ENCODE peak calls at places on chromosomes 6 and 20, in six cellular contexts. G, Q, R, Z, W and H are unnamed samples.

GRCh38 chr6:4586469-4586859 is 189.7 kb upstream of the CDYL start:
- DNase-seq in R (no peak), W (no peak), G (no peak), Z (no peak), Q (no peak), H (no peak)

GRCh38 chr6:166621114-166621540 is 5.9 kb downstream of the RPS6KA2 start:
- DNase-seq in G (no peak), Q (no peak), Z (no peak), W (no peak), R (no peak), H (no peak)

GRCh38 chr6:25197116-25197515 is 82.1 kb upstream of the CARMIL1 start:
- DNase-seq in W (no peak), Q (no peak), Z (no peak), G (no peak), R (no peak), H (no peak)

GRCh38 chr20:46438156-46438750 is 31.8 kb upstream of the ELMO2 start:
- DNase-seq in G (no peak), Q (peak; percentile 32), Z (no peak), R (peak; percentile 15), W (peak; percentile 27), H (peak; percentile 37)

GRCh38 chr6:113558966-113559365 is 298.2 kb upstream of the MARCKS start:
- DNase-seq in W (no peak), R (no peak), Z (no peak), Q (peak; percentile 65), G (no peak), H (peak; percentile 58)

GRCh38 chr6:66985816-66986215 is 1278.8 kb upstream of the EYS start:
- DNase-seq in W (no peak), G (no peak), Z (no peak), Q (no peak), R (no peak), H (no peak)

GRCh38 chr6:21214738-21215448 is 378.7 kb upstream of the SOX4 start:
- DNase-seq in W (no peak), Q (no peak), R (no peak), Z (no peak), G (no peak), H (no peak)

GRCh38 chr20:17505664-17506517 is 25.3 kb downstream of the BFSP1 start:
- DNase-seq in R (no peak), W (no peak), Q (peak; percentile 71), Z (no peak), G (no peak), H (no peak)

GRCh38 chr20:25750765-25751696 is 54.4 kb upstream of the ZNF337 start:
- DNase-seq in R (no peak), Z (peak; percentile 18), Q (peak; percentile 28), W (peak; percentile 67), G (peak; percentile 86), H (peak; percentile 68)

GRCh38 chr6:170158296-170159039 is 132.4 kb downstream of the DLL1 start:
- DNase-seq in Q (no peak), R (no peak), Z (no peak), W (no peak), G (peak; percentile 66), H (no peak)

GRCh38 chr20:32067234-32067821 is 15.3 kb downstream of the HCK start:
- DNase-seq in R (no peak), Z (no peak), Q (peak; percentile 89), G (no peak), W (no peak), H (peak; percentile 49)

GRCh38 chr6:106511274-106512047 is 117.8 kb downstream of the RTN4IP1 start:
- DNase-seq in G (peak; percentile 91), W (peak; percentile 36), Q (no peak), Z (no peak), R (peak; percentile 26), H (peak; percentile 44)
- H3K4me1 ChIP-seq in G (peaks cover 63% of the 10 kb centered on the region), W (peaks cover 7% of the 10 kb centered on the region), Q (peaks cover 7% of the 10 kb centered on the region), Z (peaks cover 2% of the 10 kb centered on the region), R (no peaks in the 10 kb centered on the region), H (peaks cover 9% of the 10 kb centered on the region)

GRCh38 chr6:133240511-133241087 is 558 bp upstream of the EYA4 start:
- DNase-seq in Q (peak; percentile 75), W (no peak), Z (no peak), G (no peak), R (peak; percentile 54), H (peak; percentile 46)

GRCh38 chr6:133241901-133242760 is 974 bp downstream of the EYA4 start:
- DNase-seq in R (peak; percentile 46), Q (peak; percentile 66), G (peak; percentile 68), Z (no peak), W (no peak), H (peak; percentile 43)

GRCh38 chr6:133243723-133244122 is 2.6 kb downstream of the EYA4 start:
- DNase-seq in R (no peak), Z (no peak), G (no peak), Q (no peak), W (no peak), H (no peak)

GRCh38 chr6:133242761-133243590 is 1.8 kb downstream of the EYA4 start:
- DNase-seq in Q (peak; percentile 26), G (no peak), Z (no peak), W (no peak), R (peak; percentile 35), H (peak; percentile 5)

DNA sequence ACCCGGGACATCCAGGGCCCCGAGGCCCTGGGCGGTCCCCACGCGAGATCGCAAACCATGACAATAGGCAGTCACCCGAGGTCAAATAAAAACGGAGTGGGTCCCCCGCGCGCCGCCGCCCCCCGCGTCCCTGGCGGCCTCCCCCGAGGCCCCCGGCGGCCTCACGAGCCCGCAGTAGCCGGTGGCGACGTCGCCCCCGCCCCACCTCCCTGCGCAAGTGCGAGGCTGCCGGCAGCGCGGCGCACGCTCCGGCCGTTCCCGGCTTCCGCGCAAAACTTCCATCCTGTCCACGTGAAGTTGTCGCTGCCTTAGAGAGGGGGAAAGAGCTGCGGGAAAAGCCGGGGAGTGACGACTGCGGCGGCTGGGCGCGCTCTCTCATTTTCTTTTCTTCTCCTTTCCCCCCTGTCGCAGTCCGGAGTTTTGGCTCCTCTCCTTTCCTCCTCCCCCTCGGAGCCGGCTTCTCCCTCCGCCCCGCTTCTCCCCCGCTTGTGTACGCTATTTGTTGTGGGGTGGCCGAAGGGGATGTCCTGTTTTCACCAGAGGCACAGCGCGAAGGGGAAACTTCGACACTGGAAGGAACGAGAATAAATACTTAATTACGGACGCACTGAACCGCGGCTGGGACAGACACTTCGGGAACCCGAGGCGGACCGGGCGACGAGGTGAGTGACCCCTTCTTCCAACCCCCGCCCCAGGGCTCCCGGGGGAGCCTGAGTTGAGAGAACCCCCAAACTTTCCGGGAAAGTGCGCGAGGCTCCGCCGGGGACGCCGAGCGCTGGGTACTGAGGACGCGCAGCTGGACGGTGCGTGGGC is at the start of gene EYA4:
- DNase-seq in G (peak; percentile 56), W (no peak), Q (peak; percentile 74), R (peak; percentile 59), Z (no peak), H (peak; percentile 45)
- H3K4me3 ChIP-seq in G (peak within 1 kb of the TSS; percentile 37), W (peak within 1 kb of the TSS; percentile 49), Q (peak within 1 kb of the TSS; percentile 77), R (peak within 1 kb of the TSS; percentile 45), Z (peak within 1 kb of the TSS; percentile 66), H (peak within 1 kb of the TSS; percentile 43)

GRCh38 chr20:50521221-50521642 is 11.0 kb downstream of the PTPN1 start:
- DNase-seq in Q (no peak), R (no peak), G (no peak), W (no peak), Z (no peak), H (no peak)

GRCh38 chr20:50521709-50522674 is 11.8 kb downstream of the PTPN1 start:
- DNase-seq in Z (no peak), G (no peak), Q (no peak), R (no peak), W (no peak), H (no peak)

GRCh38 chr20:50518270-50518721 is 8.1 kb downstream of the PTPN1 start:
- DNase-seq in G (no peak), Z (no peak), R (no peak), Q (peak; percentile 72), W (no peak), H (no peak)

GRCh38 chr20:50519036-50519780 is 9.0 kb downstream of the PTPN1 start:
- DNase-seq in R (no peak), W (no peak), Z (no peak), G (no peak), Q (no peak), H (no peak)

DNA sequence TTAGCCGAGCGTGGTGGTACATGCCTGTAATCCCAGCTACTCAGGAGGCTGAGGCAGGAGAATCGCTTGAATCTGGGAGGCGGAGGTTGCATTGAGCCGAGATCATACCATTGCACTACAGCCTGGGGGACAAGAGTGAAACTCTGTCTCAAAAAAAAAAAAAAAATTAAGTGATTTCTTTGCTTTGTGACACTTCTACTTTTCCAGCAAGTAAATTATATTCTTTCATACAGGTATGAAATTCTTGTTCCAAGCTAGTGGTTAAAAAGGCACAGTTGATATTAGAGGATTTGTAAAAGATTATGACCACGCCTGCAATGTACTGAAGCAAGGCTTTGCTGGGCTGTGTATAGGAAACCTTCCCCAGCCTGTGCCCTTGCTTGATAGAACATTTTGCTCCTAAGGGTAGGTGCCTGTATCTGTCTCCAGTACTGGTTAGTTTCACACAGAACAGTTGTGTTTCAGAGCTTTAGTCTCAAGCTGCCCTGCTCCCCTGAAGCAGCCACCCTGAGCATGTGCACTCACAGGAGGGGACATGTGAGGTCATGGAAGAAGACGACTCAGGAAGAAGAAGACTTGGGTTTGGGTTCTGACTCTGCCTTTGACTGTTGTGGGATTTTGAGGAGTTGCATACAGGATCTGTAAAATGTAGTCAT is 10.2 kb downstream of the PTPN1 start:
- DNase-seq in W (no peak), Z (no peak), R (no peak), Q (no peak), G (no peak), H (no peak)
- H3K4me1 ChIP-seq in W (peaks cover 34% of the 10 kb centered on the region), Z (no peaks in the 10 kb centered on the region), R (peaks cover 10% of the 10 kb centered on the region), Q (peaks cover 24% of the 10 kb centered on the region), G (peaks cover 100% of the 10 kb centered on the region), H (peaks cover 5% of the 10 kb centered on the region)

GRCh38 chr6:85676086-85676729 is 33.5 kb upstream of the SYNCRIP start:
- DNase-seq in G (no peak), Z (no peak), Q (no peak), R (no peak), W (no peak), H (no peak)

GRCh38 chr6:85674604-85675003 is 31.9 kb upstream of the SYNCRIP start:
- DNase-seq in R (no peak), Z (no peak), G (no peak), Q (no peak), W (no peak), H (no peak)

GRCh38 chr6:85677243-85677956 is 34.7 kb upstream of the SYNCRIP start:
- DNase-seq in W (no peak), R (no peak), Q (no peak), G (no peak), Z (no peak), H (no peak)

GRCh38 chr6:85673198-85674139 is 30.8 kb upstream of the SYNCRIP start:
- DNase-seq in W (no peak), G (no peak), Q (no peak), Z (no peak), R (no peak), H (no peak)

DNA sequence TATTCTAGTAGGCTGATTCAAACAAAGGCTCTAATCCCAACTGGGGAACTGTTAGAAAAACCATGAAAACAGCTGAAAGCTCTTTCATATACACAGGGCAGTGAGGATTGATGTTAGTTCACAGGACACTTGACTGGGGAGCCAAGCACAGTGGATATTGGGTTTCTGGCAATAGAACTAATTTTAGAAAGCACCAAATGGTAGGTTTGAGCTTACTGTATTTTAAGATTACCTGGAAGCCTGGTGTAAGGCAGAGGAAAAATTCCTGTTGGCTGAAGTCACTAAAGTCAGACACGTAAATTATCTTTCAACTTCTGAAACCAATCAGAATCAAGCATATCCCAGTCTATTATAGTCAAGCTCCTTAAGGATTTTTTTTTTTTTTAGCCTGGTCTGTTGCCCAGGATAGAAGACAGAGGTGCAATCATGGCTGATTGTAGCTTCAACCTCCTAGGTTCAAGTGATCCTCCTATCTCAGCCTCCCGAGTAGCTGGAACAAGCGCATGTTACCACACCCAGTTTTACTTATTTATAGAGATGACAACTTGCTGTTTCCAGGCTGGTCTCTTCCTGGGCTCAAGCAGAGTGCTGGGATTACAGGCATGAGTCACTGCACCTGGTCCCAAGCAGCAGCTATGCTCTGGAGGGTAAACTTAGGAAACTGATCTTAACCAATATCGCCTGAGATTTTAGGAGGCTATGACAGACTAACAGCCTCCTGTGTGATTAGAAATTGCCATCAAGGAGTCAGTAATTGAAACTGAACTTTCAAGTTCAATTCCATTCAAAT is 32.5 kb upstream of the SYNCRIP start:
- DNase-seq in G (no peak), W (peak; percentile 32), Q (peak; percentile 84), R (no peak), Z (no peak), H (peak; percentile 54)
- H3K4me3 ChIP-seq in G (no peak overlapping the region), W (peak overlapping the region; percentile 91), Q (peak overlapping the region; percentile 75), R (peak overlapping the region; percentile 90), Z (peak overlapping the region; percentile 19), H (peak overlapping the region; percentile 91)